ENCODE peak calls at places on chromosomes 6 and 20, in eight cellular contexts. M, U, H, S, L, F, R and I are unnamed samples.

GRCh38 chr6:119467478-119468081 is 118.0 kb upstream of the MAN1A1 start:
- DNase-seq in M (peak), U (no peak), H (peak), S (no peak), L (peak), F (no peak), R (peak), I (peak)

GRCh38 chr6:5595184-5595583 is 333.9 kb downstream of the FARS2 start:
- DNase-seq in M (no peak), U (no peak), H (no peak), S (no peak), L (no peak), F (no peak), R (no peak), I (no peak)

GRCh38 chr20:688809-689208 is 13.2 kb upstream of the SCRT2 start:
- DNase-seq in M (no peak), U (no peak), H (no peak), S (no peak), L (peak), F (no peak), R (no peak), I (peak)

GRCh38 chr6:108953681-108954080 is 105.5 kb downstream of the ARMC2 start:
- DNase-seq in M (peak), U (no peak), H (no peak), S (no peak), L (peak), F (no peak), R (no peak), I (peak)

GRCh38 chr6:140082867-140083297 is 708.4 kb upstream of the CITED2 start:
- DNase-seq in M (peak), U (no peak), H (peak), S (no peak), L (peak), F (no peak), R (no peak), I (peak)

GRCh38 chr6:11021714-11022113 is 22.4 kb downstream of the ELOVL2 start:
- DNase-seq in M (no peak), U (no peak), H (no peak), S (no peak), L (no peak), F (no peak), R (no peak), I (no peak)

GRCh38 chr6:99521557-99522286 is 6.5 kb upstream of the USP45 start:
- DNase-seq in M (peak), U (peak), H (peak), S (no peak), L (peak), F (peak), R (no peak), I (peak)

GRCh38 chr6:24949020-24949569 is 13.3 kb upstream of the RIPOR2 start:
- DNase-seq in M (no peak), U (no peak), H (no peak), S (no peak), L (no peak), F (no peak), R (peak), I (no peak)

GRCh38 chr6:56643379-56644089 is 845 bp upstream of the DST start:
- DNase-seq in M (no peak), U (no peak), H (no peak), S (no peak), L (peak), F (no peak), R (no peak), I (no peak)

GRCh38 chr20:53413188-53413631 is 180.4 kb downstream of the ZNF217 start:
- DNase-seq in M (no peak), U (peak), H (no peak), S (peak), L (no peak), F (peak), R (peak), I (peak)

GRCh38 chr6:36853325-36853724 is 14.1 kb upstream of the CPNE5 start:
- DNase-seq in M (peak), U (peak), H (peak), S (no peak), L (peak), F (no peak), R (no peak), I (peak)

GRCh38 chr6:75830959-75831885 is 82.2 kb downstream of the MYO6 start:
- DNase-seq in M (peak), U (no peak), H (peak), S (no peak), L (peak), F (no peak), R (no peak), I (peak)

GRCh38 chr6:11363881-11364576 is 131.6 kb upstream of the NEDD9 start:
- DNase-seq in M (no peak), U (no peak), H (no peak), S (no peak), L (no peak), F (no peak), R (no peak), I (no peak)

GRCh38 chr6:3227363-3228045 is at the start of gene TUBB2B:
- DNase-seq in M (no peak), U (no peak), H (peak), S (no peak), L (no peak), F (no peak), R (no peak), I (no peak)

GRCh38 chr6:2714359-2714895 is 36.3 kb downstream of the MYLK4 start:
- DNase-seq in M (peak), U (no peak), H (peak), S (no peak), L (peak), F (peak), R (no peak), I (peak)

GRCh38 chr6:12132351-12133222 is 120.5 kb downstream of the HIVEP1 start:
- DNase-seq in M (no peak), U (no peak), H (peak), S (no peak), L (peak), F (no peak), R (no peak), I (peak)

GRCh38 chr20:48583801-48584200 is 244.0 kb downstream of the PREX1 start:
- DNase-seq in M (no peak), U (no peak), H (no peak), S (peak), L (no peak), F (no peak), R (no peak), I (no peak)

GRCh38 chr6:18388252-18388651 is 1.1 kb downstream of the RNF144B start:
- DNase-seq in M (no peak), U (no peak), H (peak), S (no peak), L (no peak), F (no peak), R (peak), I (no peak)

GRCh38 chr6:148177589-148178233 is 164.9 kb upstream of the SASH1 start:
- DNase-seq in M (peak), U (peak), H (peak), S (peak), L (peak), F (peak), R (no peak), I (peak)

GRCh38 chr20:18190466-18191233 is 53.0 kb downstream of the KAT14 start:
- DNase-seq in M (no peak), U (no peak), H (no peak), S (no peak), L (no peak), F (no peak), R (no peak), I (peak)
- TF ChIP-seq CTCF in M (no peak), U (no peak), H (no peak), S (no peak), L (no peak), F (no peak), R (no peak), I (peak)

GRCh38 chr6:85458782-85459181 is 8.9 kb downstream of the NT5E start:
- DNase-seq in M (no peak), U (no peak), H (peak), S (no peak), L (no peak), F (no peak), R (no peak), I (no peak)

GRCh38 chr6:85459224-85459901 is 9.5 kb downstream of the NT5E start:
- DNase-seq in M (peak), U (no peak), H (peak), S (no peak), L (peak), F (no peak), R (no peak), I (peak)

GRCh38 chr6:85461806-85462185 is 11.9 kb downstream of the NT5E start:
- DNase-seq in M (no peak), U (no peak), H (no peak), S (no peak), L (no peak), F (no peak), R (no peak), I (no peak)

GRCh38 chr6:85460951-85461805 is 11.3 kb downstream of the NT5E start:
- DNase-seq in M (peak), U (no peak), H (peak), S (no peak), L (peak), F (no peak), R (peak), I (peak)

GRCh38 chr6:85460154-85460950 is 10.5 kb downstream of the NT5E start:
- DNase-seq in M (peak), U (no peak), H (peak), S (no peak), L (no peak), F (no peak), R (no peak), I (peak)
- H3K4me3 ChIP-seq in M (no peak), U (no peak), H (no peak), S (no peak), L (no peak), F (no peak), R (no peak), I (no peak)

GRCh38 chr6:6825986-6826901 is 237.7 kb downstream of the LY86 start:
- DNase-seq in M (peak), U (peak), H (peak), S (peak), L (no peak), F (no peak), R (peak), I (peak)

GRCh38 chr6:6823568-6824224 is 235.2 kb downstream of the LY86 start:
- DNase-seq in M (no peak), U (no peak), H (no peak), S (no peak), L (no peak), F (no peak), R (no peak), I (no peak)

GRCh38 chr6:6826961-6827360 is 238.4 kb downstream of the LY86 start:
- DNase-seq in M (no peak), U (no peak), H (no peak), S (no peak), L (no peak), F (no peak), R (no peak), I (no peak)

GRCh38 chr6:6824381-6824780 is 235.9 kb downstream of the LY86 start:
- DNase-seq in M (no peak), U (no peak), H (no peak), S (no peak), L (no peak), F (no peak), R (no peak), I (no peak)

DNA sequence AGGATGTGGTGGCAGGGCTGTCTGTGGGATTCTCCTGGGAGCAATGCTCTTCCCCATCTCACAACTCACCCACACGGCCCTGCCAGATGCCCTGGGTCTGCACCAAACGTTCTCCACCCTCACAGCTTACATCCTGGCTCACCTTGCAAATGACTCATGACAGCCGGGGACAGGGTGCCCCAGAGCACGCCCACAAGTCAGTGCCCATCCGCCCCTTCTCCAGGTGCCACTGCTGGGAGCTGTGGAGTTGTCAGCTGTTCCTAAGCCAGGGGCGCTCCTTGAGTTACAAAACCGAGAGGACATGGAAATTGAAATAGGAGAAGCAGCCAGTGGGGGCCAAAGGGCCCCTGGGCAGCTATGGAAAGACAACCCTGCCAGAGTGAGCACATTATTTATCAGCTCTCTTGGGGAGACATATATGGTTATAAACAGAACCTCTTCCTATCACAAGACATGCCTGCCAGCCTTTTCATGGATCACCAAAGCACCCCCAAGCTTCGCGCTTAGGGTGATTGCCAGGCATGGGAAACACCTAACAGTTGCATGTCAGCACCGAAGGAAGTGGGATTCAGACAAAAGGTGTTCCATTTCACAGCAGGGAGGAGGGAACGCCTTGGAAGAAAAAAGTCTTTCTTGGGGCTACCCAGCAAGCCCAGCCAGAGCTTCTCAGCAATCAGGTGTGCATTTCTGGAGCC is 236.8 kb downstream of the LY86 start:
- DNase-seq in M (no peak), U (no peak), H (no peak), S (no peak), L (no peak), F (no peak), R (no peak), I (no peak)
- TF ChIP-seq CTCF in M (no peak), U (no peak), H (no peak), S (no peak), L (no peak), F (no peak), R (no peak), I (no peak)

GRCh38 chr20:57672164-57672563 is 37.7 kb downstream of the PMEPA1 start:
- DNase-seq in M (peak), U (peak), H (peak), S (peak), L (peak), F (no peak), R (no peak), I (no peak)
- H3K4me3 ChIP-seq in M (no peak), U (no peak), H (no peak), S (peak), L (no peak), F (no peak), R (no peak), I (no peak)

DNA sequence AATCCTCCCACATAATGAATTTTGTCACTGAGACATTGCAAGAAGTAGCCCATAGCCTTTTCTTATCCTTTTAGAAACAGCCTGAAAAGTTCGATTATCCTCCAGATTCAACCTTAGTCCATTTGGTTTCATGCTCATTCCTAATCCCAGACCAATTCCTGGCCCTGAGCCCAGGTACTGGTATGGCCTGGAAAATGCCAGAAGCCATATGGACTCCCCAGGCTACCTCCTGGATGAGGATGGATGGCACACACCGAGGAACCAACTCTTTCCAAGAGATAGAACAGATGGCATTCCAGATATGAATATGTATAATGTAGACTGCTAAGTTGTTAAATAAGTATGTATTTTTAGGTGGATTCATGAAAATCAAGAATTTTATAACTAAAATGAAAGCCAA is 51.6 kb upstream of the SNAP25 start:
- DNase-seq in M (no peak), U (no peak), H (no peak), S (no peak), L (no peak), F (no peak), R (no peak), I (no peak)
- TF ChIP-seq CTCF in M (no peak), U (no peak), H (no peak), S (no peak), L (no peak), F (no peak), R (no peak), I (no peak)

DNA sequence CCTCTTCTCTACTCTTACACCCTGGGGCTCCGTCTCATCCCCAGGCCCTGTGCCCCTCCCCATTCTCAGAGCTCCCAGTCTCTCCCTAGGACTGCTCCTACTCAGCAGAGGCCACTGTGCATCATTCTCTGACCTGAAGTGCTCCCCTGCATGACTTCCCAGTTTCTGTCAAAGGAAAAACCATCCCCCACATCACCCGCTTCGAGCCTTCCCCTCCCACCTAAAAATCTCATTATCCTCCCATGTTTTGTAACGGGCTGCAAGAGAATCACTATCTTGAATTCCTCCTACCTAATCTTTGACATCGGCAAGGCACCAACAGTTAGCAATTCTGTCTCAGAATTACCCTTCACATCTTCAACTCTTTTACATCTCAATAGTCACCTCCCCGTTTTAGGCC is 463.0 kb downstream of the PRKN start:
- DNase-seq in M (no peak), U (no peak), H (no peak), S (no peak), L (no peak), F (no peak), R (no peak), I (no peak)
- H3K4me3 ChIP-seq in M (no peak), U (no peak), H (no peak), S (no peak), L (no peak), F (no peak), R (no peak), I (no peak)

GRCh38 chr6:169115632-169116031 is 138.0 kb downstream of the THBS2 start:
- DNase-seq in M (peak), U (no peak), H (no peak), S (no peak), L (peak), F (no peak), R (no peak), I (peak)

GRCh38 chr6:169118346-169118830 is 135.3 kb downstream of the THBS2 start:
- DNase-seq in M (no peak), U (no peak), H (no peak), S (no peak), L (no peak), F (no peak), R (no peak), I (no peak)

GRCh38 chr6:169117663-169118062 is 136.0 kb downstream of the THBS2 start:
- DNase-seq in M (no peak), U (no peak), H (no peak), S (no peak), L (no peak), F (no peak), R (no peak), I (no peak)

GRCh38 chr6:169119669-169120068 is 134.0 kb downstream of the THBS2 start:
- DNase-seq in M (no peak), U (no peak), H (no peak), S (no peak), L (no peak), F (no peak), R (no peak), I (no peak)

GRCh38 chr6:169121013-169121412 is 132.6 kb downstream of the THBS2 start:
- DNase-seq in M (no peak), U (no peak), H (no peak), S (no peak), L (no peak), F (no peak), R (no peak), I (no peak)
- TF ChIP-seq CTCF in M (peak), U (no peak), H (peak), S (no peak), L (peak), F (no peak), R (no peak), I (peak)

GRCh38 chr20:33773412-33774089 is 37.6 kb upstream of the CHMP4B start:
- DNase-seq in M (no peak), U (no peak), H (no peak), S (no peak), L (no peak), F (no peak), R (peak), I (no peak)

GRCh38 chr20:33772439-33772838 is 38.7 kb upstream of the CHMP4B start:
- DNase-seq in M (no peak), U (no peak), H (no peak), S (no peak), L (no peak), F (no peak), R (no peak), I (no peak)

GRCh38 chr20:33781945-33782344 is 29.2 kb upstream of the CHMP4B start:
- DNase-seq in M (no peak), U (no peak), H (no peak), S (no peak), L (no peak), F (no peak), R (no peak), I (no peak)

GRCh38 chr20:33781133-33781532 is 30.0 kb upstream of the CHMP4B start:
- DNase-seq in M (no peak), U (no peak), H (no peak), S (no peak), L (no peak), F (no peak), R (no peak), I (no peak)

GRCh38 chr20:33777831-33778230 is 33.3 kb upstream of the CHMP4B start:
- DNase-seq in M (no peak), U (no peak), H (no peak), S (no peak), L (no peak), F (no peak), R (no peak), I (no peak)
- H3K4me3 ChIP-seq in M (no peak), U (no peak), H (no peak), S (no peak), L (no peak), F (no peak), R (no peak), I (no peak)

DNA sequence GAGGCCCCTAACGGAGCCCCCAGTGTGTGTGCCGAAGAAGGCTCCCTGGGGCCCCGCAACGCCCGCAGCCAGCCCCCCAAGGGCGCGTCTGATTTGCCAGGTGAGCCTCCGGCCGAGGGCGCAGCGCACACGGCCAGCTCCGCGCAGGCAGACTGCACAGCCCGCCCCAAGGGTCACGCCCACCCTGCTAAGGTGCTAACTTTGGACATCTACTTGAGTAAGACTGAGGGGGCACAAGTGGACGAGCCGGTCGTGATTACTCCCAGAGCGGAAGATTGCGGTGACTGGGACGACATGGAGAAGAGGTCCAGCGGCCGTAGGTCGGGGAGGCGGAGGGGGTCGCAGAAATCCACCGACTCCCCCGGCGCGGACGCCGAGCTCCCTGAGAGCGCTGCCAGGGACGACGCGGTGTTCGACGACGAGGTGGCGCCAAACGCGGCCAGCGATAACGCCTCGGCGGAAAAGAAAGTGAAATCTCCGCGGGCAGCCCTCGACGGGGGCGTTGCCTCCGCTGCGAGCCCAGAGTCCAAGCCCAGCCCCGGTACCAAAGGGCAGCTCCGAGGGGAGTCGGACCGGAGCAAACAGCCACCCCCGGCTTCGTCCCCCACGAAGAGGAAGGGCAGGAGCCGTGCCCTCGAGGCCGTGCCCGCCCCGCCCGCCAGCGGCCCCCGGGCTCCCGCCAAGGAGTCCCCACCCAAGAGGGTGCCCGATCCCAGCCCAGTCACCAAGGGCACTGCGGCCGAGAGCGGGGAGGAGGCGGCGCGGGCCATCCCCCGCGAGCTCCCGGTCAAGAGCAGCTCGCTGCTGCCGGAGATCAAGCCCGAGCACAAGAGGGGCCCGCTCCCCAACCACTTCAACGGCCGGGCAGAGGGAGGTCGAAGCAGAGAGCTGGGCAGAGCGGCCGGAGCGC is 117.0 kb downstream of the RTN4IP1 start:
- DNase-seq in M (peak), U (peak), H (peak), S (peak), L (peak), F (peak), R (peak), I (no peak)
- TF ChIP-seq CTCF in M (peak), U (no peak), H (peak), S (peak), L (peak), F (peak), R (peak), I (peak)